ENCODE peak calls at places on chromosomes 13 and 19, in seven cellular contexts. M, Q, A, T, L, N and O are unnamed samples. For H3K4me1, the result is how much of the 10 kb centered on the place peaks cover.

GRCh38 chr19:541699-542098 is 2.2 kb upstream of the GZMM start:
- DNase-seq in N (no peak), L (no peak), M (no peak), Q (no peak), T (no peak), A (no peak), O (no peak)

GRCh38 chr19:10533656-10534386 is 9.9 kb upstream of the ATG4D start:
- DNase-seq in M (peak), A (no peak), N (no peak), T (no peak), Q (no peak), L (no peak), O (no peak)

GRCh38 chr19:16736709-16737108 is 17.1 kb downstream of the NWD1 start:
- DNase-seq in N (no peak), Q (no peak), A (no peak), T (no peak), M (peak), L (no peak), O (no peak)

GRCh38 chr13:47480121-47480520 is 521.0 kb downstream of the SUCLA2 start:
- DNase-seq in L (no peak), M (peak), Q (no peak), A (no peak), T (no peak), N (no peak), O (no peak)

GRCh38 chr13:114066956-114067355 is 65.5 kb downstream of the RASA3 start:
- DNase-seq in M (no peak), A (no peak), T (no peak), L (no peak), N (no peak), Q (no peak), O (peak)

GRCh38 chr19:10005632-10006334 is 4.5 kb downstream of the COL5A3 start:
- DNase-seq in A (no peak), Q (no peak), T (no peak), M (no peak), L (no peak), N (no peak), O (no peak)

GRCh38 chr13:111031531-111031961 is 83.6 kb upstream of the ARHGEF7 start:
- DNase-seq in Q (no peak), N (no peak), A (no peak), L (no peak), M (peak), T (no peak), O (no peak)

GRCh38 chr13:48000559-48001126 is 430 bp downstream of the SUCLA2 start:
- DNase-seq in M (peak), T (no peak), L (no peak), A (no peak), N (peak), Q (no peak), O (no peak)

GRCh38 chr13:51317262-51317661 is 22.2 kb upstream of the SERPINE3 start:
- DNase-seq in N (no peak), T (no peak), Q (no peak), L (no peak), M (peak), A (no peak), O (no peak)

GRCh38 chr19:3556978-3557460 is 367 bp downstream of the MFSD12 start:
- DNase-seq in N (peak), T (peak), A (no peak), L (peak), Q (no peak), M (peak), O (peak)

GRCh38 chr19:33306191-33306590 is 3.9 kb upstream of the CEBPA start:
- DNase-seq in Q (no peak), M (no peak), L (no peak), N (no peak), A (no peak), T (no peak), O (no peak)

GRCh38 chr19:1469200-1469935 is 9.6 kb downstream of the C19orf25 start:
- DNase-seq in M (no peak), Q (no peak), L (no peak), T (no peak), A (no peak), N (no peak), O (no peak)

GRCh38 chr13:101714195-101714594 is 261.7 kb downstream of the ITGBL1 start:
- DNase-seq in Q (no peak), M (no peak), T (no peak), L (no peak), A (no peak), N (no peak), O (no peak)

GRCh38 chr19:39132344-39132969 is 6.9 kb downstream of the PAK4 start:
- DNase-seq in A (no peak), N (no peak), M (no peak), L (no peak), T (no peak), Q (no peak), O (no peak)

DNA sequence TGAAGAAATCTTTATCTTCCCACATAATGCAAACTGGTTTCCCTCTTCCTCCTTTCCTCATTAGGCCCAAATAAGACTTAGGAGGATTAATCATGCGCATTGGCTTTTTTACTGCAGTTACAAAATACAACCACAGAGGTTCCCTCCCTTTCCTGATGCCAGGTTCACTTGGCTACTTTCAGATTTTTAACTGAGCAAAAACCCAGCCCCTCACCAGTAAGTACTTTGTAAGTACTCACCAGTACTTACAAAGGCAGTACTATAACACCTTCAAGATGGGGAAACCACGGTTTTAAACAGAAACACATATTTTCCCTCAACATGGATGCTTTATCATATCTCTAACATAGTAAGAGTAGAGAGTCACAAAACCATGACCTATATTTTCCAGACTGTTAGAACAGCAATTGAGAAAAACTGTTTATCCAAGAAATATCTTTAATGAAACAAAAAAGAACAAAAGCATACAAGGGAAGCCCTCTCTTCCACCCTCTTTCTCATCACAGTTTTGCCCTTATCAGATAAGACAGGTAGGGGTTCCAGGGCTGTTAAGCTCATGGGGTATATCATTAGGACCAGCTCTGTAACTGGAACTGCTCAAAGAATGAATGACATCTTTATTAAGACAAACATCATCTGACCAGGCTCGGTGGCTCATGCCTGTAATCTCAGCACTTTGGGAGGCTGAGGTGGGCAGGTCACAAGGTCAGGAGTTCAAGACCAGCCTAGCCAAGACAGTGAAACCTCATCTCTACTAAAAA is 12.7 kb downstream of the FOXO1 start:
- DNase-seq in M (peak), N (no peak), A (no peak), Q (no peak), L (no peak), T (no peak), O (no peak)
- H3K4me1 ChIP-seq in M (under half), N (under half), A (under half), Q (half or more), L (under half), T (under half), O (under half)

DNA sequence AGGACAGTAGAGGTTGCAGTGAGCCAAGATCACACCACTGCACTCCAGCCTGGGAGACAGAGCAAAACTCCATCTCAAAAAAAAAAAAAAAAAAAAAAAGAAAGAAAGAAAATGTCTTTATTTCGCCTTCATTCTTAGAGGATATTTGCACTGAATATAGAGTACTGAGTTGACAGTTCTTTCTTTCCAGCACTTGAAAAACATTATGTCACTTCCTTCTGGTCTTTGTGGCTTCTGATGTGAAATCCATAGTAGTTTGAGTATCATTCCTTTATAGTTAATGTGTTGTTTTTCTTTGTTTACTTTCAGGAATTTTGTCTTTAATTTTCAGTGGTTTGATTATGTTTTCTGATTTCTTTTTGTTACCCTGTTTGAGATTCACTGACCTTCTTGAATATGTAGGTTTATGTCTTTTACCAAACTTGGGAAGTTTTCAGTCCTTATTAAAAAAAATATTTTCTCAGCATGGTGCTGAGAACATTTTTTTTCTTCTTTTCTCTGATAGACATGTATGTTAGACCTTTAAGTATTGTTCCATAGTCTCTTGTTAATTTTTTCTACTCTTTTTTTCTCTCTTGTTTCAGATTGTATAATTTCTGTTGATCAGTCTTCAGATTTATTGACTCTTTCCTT is 50.1 kb downstream of the PCCA start:
- DNase-seq in L (no peak), A (no peak), T (no peak), M (peak), Q (no peak), N (no peak), O (no peak)
- H3K27ac ChIP-seq in L (no peak), A (no peak), T (no peak), M (no peak), Q (no peak), N (no peak), O (no peak)

DNA sequence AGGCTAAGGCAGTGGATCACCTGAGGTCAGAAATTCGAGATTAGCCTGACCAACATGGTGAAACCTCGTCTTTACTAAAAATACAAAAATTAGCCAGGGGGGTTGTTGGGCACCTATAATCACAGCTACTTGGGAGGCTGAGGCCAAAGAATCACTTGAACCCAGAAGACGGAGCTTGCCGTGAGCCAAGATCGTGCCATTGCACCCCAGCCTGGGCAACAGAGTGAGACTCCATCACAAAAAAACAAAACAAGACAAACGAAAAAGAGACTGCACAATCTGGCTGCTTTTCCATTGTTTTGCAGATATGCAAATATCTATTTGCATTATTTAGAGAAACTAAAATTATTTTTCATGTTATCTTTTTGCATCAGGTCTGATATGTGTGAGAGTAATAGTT is 83.6 kb downstream of the ZNF486 start:
- DNase-seq in Q (no peak), L (no peak), T (no peak), M (no peak), N (no peak), A (no peak), O (no peak)
- H3K4me1 ChIP-seq in Q (under half), L (under half), T (under half), M (under half), N (under half), A (under half), O (under half)

GRCh38 chr19:8004001-8004400 is 1.4 kb downstream of the ELAVL1 start:
- DNase-seq in Q (no peak), N (no peak), M (no peak), T (no peak), A (no peak), L (no peak), O (no peak)

GRCh38 chr19:7999376-7999775 is 6.1 kb downstream of the ELAVL1 start:
- DNase-seq in T (no peak), A (no peak), Q (no peak), N (no peak), M (no peak), L (no peak), O (no peak)

GRCh38 chr19:8001995-8002849 is 3.2 kb downstream of the ELAVL1 start:
- DNase-seq in M (peak), T (peak), N (peak), A (peak), L (peak), Q (peak), O (peak)

GRCh38 chr19:8000298-8001038 is 5.0 kb downstream of the ELAVL1 start:
- DNase-seq in Q (no peak), M (no peak), L (no peak), T (no peak), N (no peak), A (no peak), O (no peak)

DNA sequence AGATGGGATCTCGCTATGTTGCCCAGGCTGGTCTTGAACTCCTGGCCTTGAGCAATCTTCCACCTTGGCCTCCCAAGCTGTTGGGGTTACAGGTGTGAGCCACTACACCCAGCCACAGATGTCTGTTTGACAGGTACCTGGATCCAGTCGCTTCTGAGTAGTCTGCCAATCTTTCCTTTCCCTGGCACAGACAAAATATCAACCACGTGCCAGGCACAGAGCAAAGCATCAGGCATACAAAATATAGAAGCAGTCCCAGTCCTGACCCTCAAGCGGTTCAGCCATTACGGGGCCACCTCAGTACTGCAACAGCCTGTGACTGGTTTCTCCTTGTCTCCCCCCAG is 3.8 kb downstream of the ELAVL1 start:
- DNase-seq in L (no peak), A (no peak), Q (no peak), N (no peak), M (no peak), T (no peak), O (no peak)
- H3K27ac ChIP-seq in L (no peak), A (peak), Q (peak), N (peak), M (peak), T (peak), O (peak)

DNA sequence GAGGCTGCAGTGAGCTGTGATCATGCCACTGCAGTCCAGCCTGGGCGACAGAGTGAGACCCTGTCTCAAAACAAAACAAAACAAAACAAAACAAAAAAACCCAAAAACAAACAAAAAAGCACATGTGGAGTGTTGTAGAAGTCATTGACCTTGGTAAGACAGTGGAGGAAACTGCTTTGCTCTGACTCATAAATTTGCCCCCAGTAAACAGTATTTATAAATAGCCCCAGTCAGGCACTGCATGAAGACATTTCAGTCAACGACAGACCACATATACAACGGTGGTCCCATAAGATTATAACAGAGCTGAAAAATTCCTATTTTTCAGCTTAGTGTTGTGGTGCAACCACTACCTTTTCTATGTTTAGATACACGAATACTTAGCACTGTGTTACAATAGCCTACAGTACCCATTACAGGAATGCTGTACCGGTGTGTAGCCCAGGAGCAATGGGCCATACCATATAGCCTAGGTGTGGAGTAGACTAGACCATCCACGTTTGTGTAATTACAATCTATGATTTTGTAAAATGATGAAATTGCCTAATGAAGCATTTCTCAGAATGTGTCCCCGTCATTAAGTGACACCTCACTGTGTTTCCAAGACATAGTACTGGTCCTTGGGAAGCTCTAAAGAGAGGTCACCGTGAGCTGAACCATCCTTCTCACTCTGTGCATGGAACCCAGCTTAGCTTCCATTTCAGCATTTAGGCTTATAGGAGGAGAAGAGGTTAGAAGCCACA is 1.1 kb downstream of the ARL11 start:
- DNase-seq in A (no peak), Q (no peak), L (no peak), T (no peak), N (no peak), M (no peak), O (no peak)
- H3K4me1 ChIP-seq in A (under half), Q (under half), L (under half), T (under half), N (under half), M (under half), O (under half)

GRCh38 chr13:43664700-43665191 is 122.0 kb downstream of the ENOX1 start:
- DNase-seq in N (peak), M (peak), A (peak), L (peak), Q (no peak), T (no peak), O (no peak)
- H3K27ac ChIP-seq in N (peak), M (peak), A (peak), L (no peak), Q (peak), T (peak), O (no peak)

GRCh38 chr19:15403151-15403531 is 15.6 kb downstream of the AKAP8L start:
- DNase-seq in A (no peak), Q (no peak), L (no peak), T (no peak), N (no peak), M (no peak), O (no peak)

GRCh38 chr19:15400521-15401396 is 18.0 kb downstream of the AKAP8L start:
- DNase-seq in L (no peak), M (no peak), T (no peak), N (no peak), A (peak), Q (no peak), O (peak)

GRCh38 chr19:15401397-15401710 is 17.4 kb downstream of the AKAP8L start:
- DNase-seq in Q (no peak), M (no peak), L (no peak), N (no peak), T (no peak), A (no peak), O (no peak)

GRCh38 chr19:15404097-15404779 is 14.6 kb downstream of the AKAP8L start:
- DNase-seq in M (no peak), A (no peak), Q (no peak), T (no peak), N (no peak), L (no peak), O (no peak)

GRCh38 chr19:15402411-15403150 is 16.2 kb downstream of the AKAP8L start:
- DNase-seq in A (no peak), M (no peak), L (no peak), Q (no peak), T (no peak), N (no peak), O (no peak)
- H3K4me1 ChIP-seq in A (under half), M (under half), L (under half), Q (half or more), T (under half), N (under half), O (under half)

DNA sequence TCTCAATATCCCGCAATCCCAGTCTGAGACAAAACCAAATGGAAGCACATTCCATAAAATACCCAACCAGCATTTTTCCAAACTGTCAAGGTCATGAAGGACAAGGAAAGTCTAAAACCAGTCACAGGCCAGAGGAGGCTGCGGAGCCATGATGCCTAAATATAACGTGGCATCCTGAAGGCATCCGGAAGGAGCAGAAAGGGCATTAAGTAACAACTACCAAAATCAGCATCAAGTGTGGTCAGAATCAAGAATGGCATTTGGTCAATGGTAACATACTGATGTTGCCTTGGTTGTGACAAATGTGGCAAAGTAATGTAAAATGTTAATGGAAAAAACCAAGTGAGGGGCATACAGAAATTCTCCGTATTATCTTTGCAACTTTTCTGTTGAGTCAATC is 3.5 kb upstream of the ATF5 start:
- DNase-seq in N (no peak), Q (no peak), T (no peak), L (no peak), A (no peak), M (no peak), O (peak)
- H3K27ac ChIP-seq in N (no peak), Q (no peak), T (no peak), L (no peak), A (no peak), M (no peak), O (no peak)

GRCh38 chr19:45471866-45472556 is 4.2 kb downstream of the FOSB start:
- DNase-seq in M (no peak), Q (no peak), A (no peak), L (no peak), T (no peak), N (no peak), O (no peak)

GRCh38 chr19:45472557-45473365 is 5.0 kb downstream of the FOSB start:
- DNase-seq in Q (no peak), A (no peak), N (no peak), L (no peak), T (no peak), M (no peak), O (no peak)

GRCh38 chr19:45469835-45470146 is 2.0 kb downstream of the FOSB start:
- DNase-seq in M (no peak), T (peak), A (no peak), L (no peak), Q (no peak), N (peak), O (no peak)

GRCh38 chr19:45470147-45471081 is 2.6 kb downstream of the FOSB start:
- DNase-seq in Q (no peak), M (peak), L (peak), N (no peak), T (no peak), A (no peak), O (peak)

DNA sequence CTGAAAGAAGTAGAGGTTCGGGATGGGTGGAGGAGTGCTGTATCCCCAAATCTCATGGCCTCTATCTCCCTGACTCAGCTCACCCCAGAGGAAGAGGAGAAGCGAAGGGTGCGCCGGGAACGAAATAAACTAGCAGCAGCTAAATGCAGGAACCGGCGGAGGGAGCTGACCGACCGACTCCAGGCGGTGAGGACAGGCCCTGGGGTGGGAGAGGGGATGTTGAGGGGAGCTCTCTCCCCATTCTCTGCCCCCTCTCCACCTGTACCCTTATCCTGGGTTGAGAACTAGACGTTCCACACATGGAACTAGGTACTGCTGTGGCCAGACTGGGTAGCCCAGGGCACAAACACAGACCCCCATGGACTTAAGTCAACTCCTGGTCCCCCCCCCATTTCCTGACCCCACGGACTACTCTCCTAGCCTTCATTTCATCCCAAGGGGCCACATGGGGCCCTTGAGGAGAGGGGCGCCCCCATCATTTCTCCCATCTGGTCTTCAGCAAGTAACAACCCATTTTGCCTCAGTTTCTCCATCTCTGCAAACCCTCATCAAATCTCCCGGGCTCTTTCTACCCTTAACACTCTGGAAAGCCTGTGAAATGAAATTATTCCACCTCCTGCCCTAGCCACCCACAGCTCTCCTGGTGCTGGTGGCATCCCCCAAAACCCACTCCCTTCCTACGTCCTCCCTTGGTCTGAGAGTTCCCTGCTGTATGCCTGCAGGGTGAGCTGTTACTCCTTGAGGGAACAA is 3.5 kb downstream of the FOSB start:
- DNase-seq in M (no peak), N (no peak), L (no peak), A (no peak), Q (no peak), T (no peak), O (no peak)
- H3K4me1 ChIP-seq in M (under half), N (under half), L (under half), A (under half), Q (under half), T (under half), O (under half)